ENCODE peak calls at places on chromosomes 6 and 20, in five cellular contexts. One of them, this sample, is unnamed.

GRCh38 chr20:61835301-61835700 is 230.4 kb downstream of the TAF4 start:
- DNase-seq in A549: no peak
- DNase-seq in K562: no peak
- DNase-seq in IMR-90: no peak
- DNase-seq in HepG2: no peak
- DNase-seq in this sample: no peak

GRCh38 chr6:117448732-117449131 is 23.0 kb upstream of the ROS1 start:
- DNase-seq in A549: peak; percentile 76
- DNase-seq in K562: no peak
- DNase-seq in IMR-90: peak; percentile 94
- DNase-seq in HepG2: no peak
- DNase-seq in this sample: no peak

GRCh38 chr6:157625764-157626163 is 197.3 kb upstream of the SNX9 start:
- DNase-seq in A549: no peak
- DNase-seq in K562: no peak
- DNase-seq in IMR-90: no peak
- DNase-seq in HepG2: no peak
- DNase-seq in this sample: no peak

GRCh38 chr20:49610701-49611538 is 43.0 kb upstream of the PTGIS start:
- DNase-seq in A549: peak; percentile 92
- DNase-seq in K562: peak; percentile 88
- DNase-seq in IMR-90: no peak
- DNase-seq in HepG2: peak; percentile 87
- DNase-seq in this sample: peak; percentile 73

GRCh38 chr6:158653577-158654354 is 3.9 kb downstream of the SYTL3 start:
- DNase-seq in A549: no peak
- DNase-seq in K562: no peak
- DNase-seq in IMR-90: peak; percentile 72
- DNase-seq in HepG2: no peak
- DNase-seq in this sample: no peak

GRCh38 chr20:45080867-45081616 is 19.9 kb downstream of the KCNS1 start:
- DNase-seq in A549: peak; percentile 16
- DNase-seq in K562: no peak
- DNase-seq in IMR-90: peak; percentile 52
- DNase-seq in HepG2: peak; percentile 63
- DNase-seq in this sample: no peak

GRCh38 chr6:91600561-91600960 is 1013.7 kb upstream of the MAP3K7 start:
- DNase-seq in A549: no peak
- DNase-seq in K562: no peak
- DNase-seq in IMR-90: no peak
- DNase-seq in HepG2: no peak
- DNase-seq in this sample: no peak

GRCh38 chr6:37871616-37872384 is 52.3 kb downstream of the ZFAND3 start:
- DNase-seq in A549: no peak
- DNase-seq in K562: no peak
- DNase-seq in IMR-90: no peak
- DNase-seq in HepG2: no peak
- DNase-seq in this sample: no peak

GRCh38 chr6:10373642-10374359 is 41.1 kb downstream of the TFAP2A start:
- DNase-seq in A549: peak; percentile 45
- DNase-seq in K562: no peak
- DNase-seq in IMR-90: peak; percentile 9
- DNase-seq in HepG2: peak; percentile 12
- DNase-seq in this sample: no peak

GRCh38 chr6:108114861-108115597 is 40.5 kb upstream of the OSTM1 start:
- DNase-seq in A549: peak; percentile 41
- DNase-seq in K562: no peak
- DNase-seq in IMR-90: peak; percentile 55
- DNase-seq in HepG2: no peak
- DNase-seq in this sample: peak; percentile 79

GRCh38 chr20:48619126-48620101 is 208.4 kb downstream of the PREX1 start:
- DNase-seq in A549: no peak
- DNase-seq in K562: no peak
- DNase-seq in IMR-90: no peak
- DNase-seq in HepG2: no peak
- DNase-seq in this sample: no peak

GRCh38 chr6:134195985-134196384 is 121.9 kb downstream of the SGK1 start:
- DNase-seq in A549: no peak
- DNase-seq in K562: no peak
- DNase-seq in IMR-90: no peak
- DNase-seq in HepG2: no peak
- DNase-seq in this sample: no peak

GRCh38 chr6:53956068-53956711 is 155.1 kb upstream of the MLIP start:
- DNase-seq in A549: peak; percentile 74
- DNase-seq in K562: peak; percentile 16
- DNase-seq in IMR-90: peak; percentile 70
- DNase-seq in HepG2: peak; percentile 79
- DNase-seq in this sample: peak; percentile 73

GRCh38 chr6:151914475-151914874 is 107.0 kb downstream of the ESR1 start:
- DNase-seq in A549: peak; percentile 62
- DNase-seq in K562: no peak
- DNase-seq in IMR-90: no peak
- DNase-seq in HepG2: peak; percentile 7
- DNase-seq in this sample: no peak

GRCh38 chr20:36848078-36848660 is 27.8 kb upstream of the TLDC2 start:
- DNase-seq in A549: peak; percentile 66
- DNase-seq in K562: no peak
- DNase-seq in IMR-90: peak; percentile 97
- DNase-seq in HepG2: no peak
- DNase-seq in this sample: no peak

GRCh38 chr20:21315138-21315537 is 12.0 kb downstream of the XRN2 start:
- DNase-seq in A549: no peak
- DNase-seq in K562: no peak
- DNase-seq in IMR-90: peak; percentile 78
- DNase-seq in HepG2: no peak
- DNase-seq in this sample: no peak

GRCh38 chr6:52102330-52102932 is 15.0 kb upstream of the PKHD1 start:
- DNase-seq in A549: no peak
- DNase-seq in K562: no peak
- DNase-seq in IMR-90: no peak
- DNase-seq in HepG2: no peak
- DNase-seq in this sample: no peak

GRCh38 chr6:39929733-39930461 is 4.4 kb downstream of the MOCS1 start:
- DNase-seq in A549: no peak
- DNase-seq in K562: no peak
- DNase-seq in IMR-90: peak; percentile 26
- DNase-seq in HepG2: peak; percentile 26
- DNase-seq in this sample: no peak

GRCh38 chr6:110882824-110883554 is 8.4 kb downstream of the AMD1 start:
- DNase-seq in A549: no peak
- DNase-seq in K562: no peak
- DNase-seq in IMR-90: no peak
- DNase-seq in HepG2: no peak
- DNase-seq in this sample: no peak

GRCh38 chr6:161383951-161384350 is 110.1 kb upstream of the AGPAT4 start:
- DNase-seq in A549: no peak
- DNase-seq in K562: no peak
- DNase-seq in IMR-90: no peak
- DNase-seq in HepG2: no peak
- DNase-seq in this sample: no peak

GRCh38 chr20:63568986-63569949 is 4.8 kb downstream of the HELZ2 start:
- DNase-seq in A549: no peak
- DNase-seq in K562: no peak
- DNase-seq in IMR-90: no peak
- DNase-seq in HepG2: no peak
- DNase-seq in this sample: no peak

DNA sequence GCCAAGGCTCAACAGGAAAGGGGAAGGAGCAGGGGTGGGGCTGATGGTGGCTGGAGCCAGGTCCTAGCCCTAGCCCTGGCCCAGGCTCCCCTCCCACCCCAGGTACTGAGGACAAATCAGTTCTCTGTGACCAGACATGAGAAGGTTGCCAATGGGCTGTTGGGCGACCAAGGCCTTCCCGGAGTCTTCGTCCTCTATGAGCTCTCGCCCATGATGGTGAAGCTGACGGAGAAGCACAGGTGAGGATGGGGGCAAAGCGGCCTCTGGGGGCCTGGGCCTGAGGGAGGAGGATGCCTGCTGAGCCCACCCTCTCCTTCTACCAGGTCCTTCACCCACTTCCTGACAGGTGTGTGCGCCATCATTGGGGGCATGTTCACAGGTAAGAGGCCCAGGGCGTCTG is 15.0 kb downstream of the ERGIC3 start:
- DNase-seq in A549: no peak
- DNase-seq in K562: no peak
- DNase-seq in IMR-90: no peak
- DNase-seq in HepG2: no peak
- DNase-seq in this sample: no peak
- TF ChIP-seq MAFK in A549: no peak
- TF ChIP-seq MAFK in K562: no peak
- TF ChIP-seq MAFK in IMR-90: no peak
- TF ChIP-seq MAFK in HepG2: no peak
- TF ChIP-seq MAFK in this sample: no peak

DNA sequence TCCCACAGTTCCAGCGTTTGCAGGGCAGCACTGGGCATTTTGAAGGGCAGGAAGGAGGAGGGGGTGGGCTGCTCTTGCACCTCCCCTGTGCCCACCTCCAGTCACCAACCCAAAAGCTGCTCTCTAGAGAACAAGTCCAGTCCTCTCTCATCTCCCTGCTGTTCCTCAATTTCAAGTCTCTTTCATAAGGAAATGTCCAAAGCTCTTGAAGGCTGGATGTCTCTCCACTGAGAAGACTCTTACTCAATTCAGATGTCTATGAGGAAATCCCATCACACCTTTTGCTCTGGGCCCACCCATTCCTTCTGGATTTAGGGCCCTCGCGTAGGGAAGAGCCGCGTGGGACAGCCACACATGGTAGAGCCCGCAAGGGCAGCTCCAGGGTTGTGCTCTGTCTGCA is 31.7 kb downstream of the WRNIP1 start:
- DNase-seq in A549: no peak
- DNase-seq in K562: no peak
- DNase-seq in IMR-90: no peak
- DNase-seq in HepG2: no peak
- DNase-seq in this sample: no peak
- TF ChIP-seq RFX5 in A549: no peak
- TF ChIP-seq RFX5 in K562: no peak
- TF ChIP-seq RFX5 in IMR-90: no peak
- TF ChIP-seq RFX5 in HepG2: no peak
- TF ChIP-seq RFX5 in this sample: no peak

DNA sequence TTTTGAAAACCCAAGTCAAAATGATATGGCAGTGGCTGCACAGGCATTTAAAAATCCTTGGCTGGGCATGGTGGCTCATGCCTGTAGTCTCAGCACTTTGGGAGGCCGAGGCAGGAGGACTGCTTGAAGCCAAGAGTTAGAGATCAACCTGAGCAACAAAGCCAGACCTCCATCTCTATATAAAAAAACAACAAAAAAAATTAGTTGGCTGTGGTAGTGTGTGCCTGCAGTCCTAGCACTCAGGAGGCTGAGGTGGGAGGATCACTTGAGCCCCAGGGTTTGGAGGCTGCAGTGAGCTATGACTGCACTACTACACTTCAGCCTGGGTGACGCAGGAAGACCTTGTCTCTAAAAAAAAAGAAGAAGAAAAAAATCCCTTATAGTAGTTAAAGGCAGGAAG is 142.9 kb downstream of the MYB start:
- DNase-seq in A549: no peak
- DNase-seq in K562: no peak
- DNase-seq in IMR-90: no peak
- DNase-seq in HepG2: no peak
- DNase-seq in this sample: no peak
- TF ChIP-seq MAFK in A549: no peak
- TF ChIP-seq MAFK in K562: no peak
- TF ChIP-seq MAFK in IMR-90: no peak
- TF ChIP-seq MAFK in HepG2: no peak
- TF ChIP-seq MAFK in this sample: no peak

GRCh38 chr6:145347256-145347655 is 388.1 kb downstream of the EPM2A start:
- DNase-seq in A549: no peak
- DNase-seq in K562: no peak
- DNase-seq in IMR-90: no peak
- DNase-seq in HepG2: no peak
- DNase-seq in this sample: no peak
- TF ChIP-seq RFX5 in A549: no peak
- TF ChIP-seq RFX5 in K562: no peak
- TF ChIP-seq RFX5 in IMR-90: no peak
- TF ChIP-seq RFX5 in HepG2: no peak
- TF ChIP-seq RFX5 in this sample: no peak

GRCh38 chr6:79307321-79308036 is 73.0 kb upstream of the HMGN3 start:
- DNase-seq in A549: no peak
- DNase-seq in K562: no peak
- DNase-seq in IMR-90: no peak
- DNase-seq in HepG2: peak; percentile 18
- DNase-seq in this sample: no peak

DNA sequence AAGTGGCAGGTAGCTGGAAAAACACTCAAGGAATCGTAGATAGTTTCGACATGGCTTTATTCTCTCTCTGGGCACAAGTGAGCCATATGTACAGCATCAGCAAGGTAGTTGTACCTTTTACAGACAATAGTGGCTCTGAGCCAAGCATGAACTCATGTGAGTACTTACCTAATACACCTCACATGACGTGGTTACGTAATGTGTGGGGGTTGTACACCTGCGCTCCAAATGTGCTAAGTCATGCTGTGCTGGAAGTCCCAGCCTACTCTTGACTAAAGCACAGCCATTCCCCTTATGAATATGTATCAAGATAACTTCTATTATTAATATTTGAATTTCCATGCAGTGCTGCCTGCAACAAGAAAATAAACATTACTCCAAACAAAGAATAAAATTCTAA is 78.8 kb upstream of the HMGN3 start:
- DNase-seq in A549: peak; percentile 25
- DNase-seq in K562: no peak
- DNase-seq in IMR-90: no peak
- DNase-seq in HepG2: no peak
- DNase-seq in this sample: no peak
- TF ChIP-seq MAFK in A549: no peak
- TF ChIP-seq MAFK in K562: peak; percentile 6
- TF ChIP-seq MAFK in IMR-90: no peak
- TF ChIP-seq MAFK in HepG2: no peak
- TF ChIP-seq MAFK in this sample: no peak

This sample was measured in H1.